ENCODE peak calls at places on chromosomes 2 and 18, in four cellular contexts. B is sigmoid colon, G is GM12865, V is astrocyte of the spinal cord. Q is an unnamed sample.

GRCh38 chr2:41910126-41910525 is 137.7 kb upstream of the PKDCC start:
- DNase-seq in B (no peak), G (no peak), V (peak; percentile 56), Q (no peak)

GRCh38 chr2:219453691-219454131 is 19.1 kb downstream of the SPEG start:
- DNase-seq in B (peak; percentile 100), G (no peak), V (peak; percentile 96), Q (no peak)

GRCh38 chr2:42758751-42759150 is 5.2 kb downstream of the OXER1 start:
- DNase-seq in B (no peak), G (no peak), V (no peak), Q (no peak)

GRCh38 chr2:14543284-14543683 is 89.2 kb upstream of the LRATD1 start:
- DNase-seq in B (no peak), G (peak; percentile 5), V (no peak), Q (no peak)

GRCh38 chr2:104658840-104659591 is 194.9 kb upstream of the POU3F3 start:
- DNase-seq in B (no peak), G (no peak), V (no peak), Q (peak; percentile 20)

GRCh38 chr18:57223160-57223870 is 76.4 kb downstream of the BOD1L2 start:
- DNase-seq in B (no peak), G (no peak), V (no peak), Q (no peak)

GRCh38 chr2:222309361-222309760 is 10.6 kb upstream of the PAX3 start:
- DNase-seq in B (no peak), G (no peak), V (no peak), Q (no peak)

GRCh38 chr2:113861740-113862139 is 28.1 kb upstream of the ACTR3 start:
- DNase-seq in B (no peak), G (no peak), V (no peak), Q (no peak)

GRCh38 chr2:191860760-191861466 is 14.0 kb upstream of the CAVIN2 start:
- DNase-seq in B (no peak), G (no peak), V (no peak), Q (no peak)

GRCh38 chr2:215624423-215624829 is 188.6 kb upstream of the FN1 start:
- DNase-seq in B (peak; percentile 92), G (no peak), V (peak; percentile 90), Q (no peak)

GRCh38 chr2:234863043-234863934 is 88.5 kb upstream of the SH3BP4 start:
- DNase-seq in B (peak; percentile 70), G (no peak), V (peak; percentile 56), Q (no peak)

GRCh38 chr2:196293751-196294486 is 122.5 kb upstream of the STK17B start:
- DNase-seq in B (no peak), G (no peak), V (peak; percentile 84), Q (no peak)

GRCh38 chr2:212892193-212892592 is 259.2 kb downstream of the IKZF2 start:
- DNase-seq in B (no peak), G (peak; percentile 27), V (peak; percentile 48), Q (peak; percentile 28)

GRCh38 chr18:27549335-27550039 is 364.4 kb upstream of the CHST9 start:
- DNase-seq in B (no peak), G (no peak), V (no peak), Q (no peak)

GRCh38 chr2:54634012-54634411 is 89.5 kb upstream of the EML6 start:
- DNase-seq in B (no peak), G (peak; percentile 24), V (peak; percentile 27), Q (no peak)

GRCh38 chr18:34709631-34710429 is at the start of gene DTNA:
- DNase-seq in B (no peak), G (peak; percentile 13), V (peak; percentile 96), Q (no peak)

GRCh38 chr2:56183643-56184499 is at the start of gene CCDC85A:
- DNase-seq in B (peak; percentile 83), G (peak; percentile 79), V (peak; percentile 80), Q (peak; percentile 96)

GRCh38 chr2:200399046-200399445 is 92.6 kb downstream of the SPATS2L start:
- DNase-seq in B (no peak), G (no peak), V (peak; percentile 64), Q (no peak)

GRCh38 chr2:226376516-226377180 is 423.0 kb downstream of the IRS1 start:
- DNase-seq in B (no peak), G (no peak), V (peak; percentile 34), Q (no peak)

GRCh38 chr2:235418918-235419317 is 74.9 kb upstream of the AGAP1 start:
- DNase-seq in B (no peak), G (no peak), V (no peak), Q (no peak)

GRCh38 chr18:12032786-12033642 is 51.7 kb downstream of the IMPA2 start:
- DNase-seq in B (peak; percentile 56), G (no peak), V (peak; percentile 58), Q (no peak)

GRCh38 chr2:20542761-20543578 is 96.1 kb downstream of the RHOB start:
- DNase-seq in B (no peak), G (no peak), V (peak; percentile 69), Q (no peak)

GRCh38 chr18:56574827-56575226 is 63.6 kb downstream of the TXNL1 start:
- DNase-seq in B (no peak), G (no peak), V (no peak), Q (no peak)

GRCh38 chr2:104861295-104862060 is 7.6 kb downstream of the POU3F3 start:
- DNase-seq in B (no peak), G (no peak), V (no peak), Q (no peak)

GRCh38 chr18:5510109-5510846 is 33.5 kb downstream of the EPB41L3 start:
- DNase-seq in B (no peak), G (no peak), V (peak; percentile 45), Q (no peak)

GRCh38 chr2:22002066-22002465 is 878.3 kb downstream of the TDRD15 start:
- DNase-seq in B (no peak), G (no peak), V (no peak), Q (no peak)

GRCh38 chr2:25926913-25927312 is 48.6 kb upstream of the ASXL2 start:
- DNase-seq in B (no peak), G (no peak), V (no peak), Q (no peak)

GRCh38 chr2:239756392-239757153 is 268.6 kb downstream of the NDUFA10 start:
- DNase-seq in B (no peak), G (no peak), V (peak; percentile 5), Q (no peak)

GRCh38 chr18:79769698-79770500 is 27.8 kb upstream of the KCNG2 start:
- DNase-seq in B (peak; percentile 47), G (no peak), V (no peak), Q (no peak)

GRCh38 chr2:72340665-72341064 is 193.0 kb upstream of the CYP26B1 start:
- DNase-seq in B (no peak), G (no peak), V (no peak), Q (no peak)

GRCh38 chr2:199977984-199978415 is 22.6 kb downstream of the MAIP1 start:
- DNase-seq in B (no peak), G (peak; percentile 72), V (peak; percentile 75), Q (no peak)

GRCh38 chr2:211241891-211242290 is 685.5 kb downstream of the CPS1 start:
- DNase-seq in B (no peak), G (no peak), V (no peak), Q (no peak)

GRCh38 chr18:54127759-54128378 is 96.6 kb downstream of the MBD2 start:
- DNase-seq in B (no peak), G (peak; percentile 66), V (peak; percentile 65), Q (peak; percentile 63)

DNA sequence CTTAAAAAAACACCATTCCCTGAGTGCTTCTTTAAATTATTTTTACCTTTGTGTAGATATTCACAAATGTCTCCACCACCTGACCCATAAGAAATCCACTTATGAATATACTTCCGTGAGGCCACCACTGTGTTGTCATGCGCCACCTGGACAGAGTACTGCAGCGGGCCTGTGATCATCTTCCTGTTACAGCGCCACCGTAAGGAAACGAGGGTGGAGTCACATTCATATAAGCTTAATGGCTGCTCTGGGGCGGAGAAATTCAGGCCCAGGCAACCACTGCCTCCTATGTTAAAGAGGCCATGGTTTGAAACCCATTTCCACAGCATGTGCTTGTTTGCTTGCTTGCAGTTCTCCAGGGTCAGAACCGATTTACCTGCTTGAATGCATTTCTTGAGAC is 17.7 kb downstream of the PLA2R1 start:
- DNase-seq in B (no peak), G (no peak), V (no peak), Q (no peak)
- TF ChIP-seq CTCF in B (no peak), G (no peak), V (no peak), Q (no peak)

GRCh38 chr2:238706163-238706562 is 141.7 kb upstream of the TWIST2 start:
- DNase-seq in B (peak; percentile 36), G (no peak), V (no peak), Q (no peak)

GRCh38 chr2:238709324-238709723 is 138.6 kb upstream of the TWIST2 start:
- DNase-seq in B (no peak), G (no peak), V (no peak), Q (no peak)

GRCh38 chr2:238704471-238705230 is 143.2 kb upstream of the TWIST2 start:
- DNase-seq in B (peak; percentile 56), G (no peak), V (no peak), Q (no peak)

GRCh38 chr2:238703436-238703835 is 144.4 kb upstream of the TWIST2 start:
- DNase-seq in B (no peak), G (no peak), V (no peak), Q (no peak)

GRCh38 chr2:238706673-238707072 is 141.2 kb upstream of the TWIST2 start:
- DNase-seq in B (no peak), G (no peak), V (no peak), Q (no peak)
- TF ChIP-seq CTCF in B (no peak), G (peak; percentile 4), V (peak; percentile 31), Q (peak; percentile 72)

DNA sequence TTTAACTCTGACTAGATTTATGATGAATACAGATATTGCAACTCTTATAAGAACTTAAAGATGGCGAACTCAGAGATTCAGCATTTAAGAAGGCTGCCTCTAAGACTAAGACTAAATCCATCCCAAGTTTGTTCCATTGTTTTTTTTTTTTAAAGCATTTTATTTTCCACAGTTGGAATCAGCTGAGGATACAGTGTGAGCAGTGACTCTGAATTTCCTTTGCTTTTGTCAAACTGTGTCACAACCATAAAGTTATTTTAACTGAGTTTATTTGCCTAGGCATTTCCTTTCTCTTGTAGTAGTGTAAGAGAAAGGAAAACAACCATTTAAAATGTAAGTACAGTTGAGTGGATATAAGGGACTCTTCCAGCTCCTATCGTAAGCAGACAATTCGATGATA is 63.9 kb downstream of the ZEB2 start:
- DNase-seq in B (no peak), G (no peak), V (no peak), Q (no peak)
- TF ChIP-seq CTCF in B (no peak), G (no peak), V (no peak), Q (no peak)

DNA sequence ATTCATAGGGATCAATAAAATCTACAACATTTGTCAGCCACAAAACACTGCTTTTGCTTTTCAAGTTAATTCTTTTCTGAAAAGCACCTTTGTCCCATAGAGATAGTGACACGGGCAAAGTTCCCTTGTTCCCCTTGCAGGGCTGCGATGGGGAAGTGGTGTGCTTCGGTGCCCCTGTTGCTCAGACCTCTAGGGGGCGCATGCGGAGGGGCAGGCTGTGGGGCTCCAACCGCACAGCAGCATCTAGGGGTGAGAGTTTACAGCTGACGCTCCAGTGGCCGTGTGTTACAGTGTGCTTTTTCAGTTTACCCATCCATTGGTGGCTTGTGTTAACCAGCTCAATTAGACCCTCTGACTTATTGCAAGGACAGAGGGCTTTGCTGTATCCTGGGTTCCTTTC is 1432.2 kb upstream of the ACVR2A start:
- DNase-seq in B (no peak), G (peak; percentile 13), V (no peak), Q (no peak)
- TF ChIP-seq CTCF in B (no peak), G (peak; percentile 14), V (no peak), Q (peak; percentile 13)

GRCh38 chr2:12465631-12466135 is 251.1 kb upstream of the TRIB2 start:
- DNase-seq in B (no peak), G (no peak), V (no peak), Q (no peak)
- TF ChIP-seq CTCF in B (no peak), G (no peak), V (no peak), Q (no peak)